ENCODE peak calls at places on chromosomes 16 and 17, in eight cellular contexts. G, V, A, R, L, P, Y and M are unnamed samples.

GRCh38 chr17:79702071-79702470 is 28.7 kb upstream of the ENPP7 start:
- DNase-seq in G (no peak), V (no peak), A (no peak), R (no peak), L (no peak), P (no peak), Y (no peak), M (no peak)

GRCh38 chr16:12242516-12242915 is 266.0 kb downstream of the SNX29 start:
- DNase-seq in G (no peak), V (no peak), A (no peak), R (no peak), L (no peak), P (no peak), Y (no peak), M (no peak)

GRCh38 chr16:5455110-5455509 is 357.5 kb upstream of the EEF2KMT start:
- DNase-seq in G (no peak), V (no peak), A (no peak), R (no peak), L (no peak), P (no peak), Y (no peak), M (no peak)

GRCh38 chr17:74210191-74211140 is 2.9 kb upstream of the TTYH2 start:
- DNase-seq in G (peak), V (peak), A (peak), R (peak), L (no peak), P (no peak), Y (peak), M (peak)

GRCh38 chr16:89102777-89103073 is 9.1 kb downstream of the ACSF3 start:
- DNase-seq in G (no peak), V (no peak), A (no peak), R (no peak), L (no peak), P (no peak), Y (no peak), M (no peak)

GRCh38 chr16:87297918-87298631 is 19.1 kb downstream of the C16orf95 start:
- DNase-seq in G (peak), V (peak), A (no peak), R (no peak), L (no peak), P (no peak), Y (peak), M (no peak)

GRCh38 chr16:66258916-66259845 is 107.3 kb upstream of the CDH5 start:
- DNase-seq in G (no peak), V (no peak), A (no peak), R (no peak), L (peak), P (no peak), Y (peak), M (peak)

GRCh38 chr17:57463103-57463885 is 207.0 kb downstream of the MSI2 start:
- DNase-seq in G (no peak), V (peak), A (no peak), R (no peak), L (no peak), P (no peak), Y (no peak), M (no peak)

GRCh38 chr16:65318138-65318537 is 196.3 kb upstream of the CDH11 start:
- DNase-seq in G (no peak), V (no peak), A (no peak), R (no peak), L (no peak), P (no peak), Y (no peak), M (no peak)

GRCh38 chr17:21452377-21453143 is 76.4 kb downstream of the KCNJ12 start:
- DNase-seq in G (peak), V (peak), A (peak), R (peak), L (peak), P (no peak), Y (peak), M (peak)

GRCh38 chr17:75481194-75482059 is 25.0 kb downstream of the TMEM94 start:
- DNase-seq in G (no peak), V (no peak), A (no peak), R (no peak), L (peak), P (no peak), Y (no peak), M (no peak)
- TF ChIP-seq CTCF in G (no peak), V (no peak), A (no peak), R (no peak), L (no peak), P (no peak), Y (no peak), M (no peak)

DNA sequence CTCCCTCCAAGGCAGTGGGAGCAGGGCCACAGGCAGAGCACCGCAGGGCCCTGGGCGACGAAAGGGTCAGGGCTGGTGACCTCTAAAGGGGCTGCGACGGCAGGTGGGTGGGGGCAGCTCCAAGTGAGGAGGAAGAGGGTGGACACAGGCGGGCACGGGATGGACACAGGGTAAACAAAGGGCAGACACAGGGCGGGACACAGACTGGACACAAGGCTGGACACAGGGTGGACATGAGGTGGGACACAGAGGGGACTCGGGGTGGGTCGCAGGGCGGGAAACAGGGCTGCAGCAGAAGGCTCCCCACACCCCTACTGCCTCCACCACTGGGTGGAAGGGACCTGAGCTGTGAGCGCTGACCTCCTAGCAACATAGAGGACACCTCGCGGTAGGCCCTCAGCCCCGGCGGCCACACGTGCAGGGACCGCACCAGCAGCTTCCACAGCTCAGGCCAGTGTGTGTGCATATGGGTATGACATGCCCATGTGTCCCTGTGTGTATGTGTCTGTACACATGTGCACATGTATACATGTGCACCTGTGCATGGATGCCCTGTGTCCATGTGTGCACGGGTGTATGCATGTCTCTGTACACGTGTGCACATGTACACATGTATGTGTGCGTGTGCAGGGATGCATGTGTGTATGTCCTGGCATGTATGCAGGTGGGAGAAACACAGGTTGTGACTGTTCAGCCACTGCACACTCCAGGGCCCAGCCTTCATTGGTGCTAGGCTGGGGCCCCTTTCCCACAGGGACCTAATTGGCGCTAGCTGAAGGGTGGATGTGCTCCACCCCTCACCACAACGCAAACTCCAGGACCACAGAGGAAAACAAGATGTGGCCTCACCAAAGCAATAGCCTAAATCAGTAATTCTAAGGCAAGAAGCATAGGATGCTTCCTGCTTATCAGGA is 7.6 kb downstream of the LMF1 start:
- DNase-seq in G (no peak), V (no peak), A (no peak), R (no peak), L (peak), P (no peak), Y (no peak), M (no peak)
- H3K4me3 ChIP-seq in G (no peak), V (peak), A (no peak), R (no peak), L (no peak), P (no peak), Y (no peak), M (no peak)

GRCh38 chr17:13395346-13395745 is 206.4 kb downstream of the HS3ST3A1 start:
- DNase-seq in G (no peak), V (no peak), A (no peak), R (no peak), L (no peak), P (no peak), Y (no peak), M (no peak)
- H3K27ac ChIP-seq in G (no peak), V (no peak), A (no peak), R (no peak), L (no peak), P (no peak), Y (no peak), M (peak)

DNA sequence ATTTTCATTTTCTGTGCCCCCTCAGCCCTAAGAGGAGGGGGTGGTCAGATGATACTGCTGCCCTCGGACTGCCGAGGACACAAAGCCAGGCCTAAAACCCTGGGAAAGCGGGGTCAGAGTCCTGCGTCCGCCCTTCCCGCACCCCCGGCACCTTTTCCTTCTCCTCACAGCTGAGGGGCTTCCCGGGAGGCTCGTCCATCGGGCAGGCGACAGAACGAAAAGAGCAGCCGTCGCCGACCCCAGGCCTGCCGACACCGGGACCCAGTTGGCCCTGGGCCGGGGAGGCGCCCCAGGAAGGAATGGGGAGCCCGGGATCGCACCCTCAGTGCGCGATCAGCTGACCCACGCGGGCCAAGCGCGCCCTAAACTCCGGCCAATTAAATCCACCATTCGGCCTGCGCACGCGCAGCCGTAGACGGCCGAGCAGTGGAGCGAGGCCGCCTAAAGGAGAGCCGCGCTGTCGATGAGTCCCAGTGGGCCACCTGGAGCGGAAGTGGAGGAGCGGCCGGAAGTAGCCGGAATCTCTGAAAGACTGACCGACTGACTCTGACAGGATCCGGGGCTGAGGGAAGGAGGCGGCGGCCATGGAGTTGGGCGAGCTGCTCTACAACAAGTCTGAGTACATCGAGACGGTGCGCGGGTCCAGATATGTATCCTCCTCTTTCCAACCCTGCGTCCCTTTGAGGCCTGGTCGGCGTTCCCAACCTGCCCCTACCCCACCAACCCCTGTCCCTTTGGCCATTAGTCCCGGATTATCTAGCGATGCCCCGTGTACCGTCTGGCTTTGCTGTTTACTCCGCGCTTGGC is at the start of the genes DCTN5 and PALB2:
- DNase-seq in G (peak), V (peak), A (peak), R (peak), L (peak), P (peak), Y (peak), M (peak)
- TF ChIP-seq CTCF in G (no peak), V (no peak), A (no peak), R (no peak), L (no peak), P (no peak), Y (no peak), M (no peak)